ENCODE peak calls at places on chromosomes 7 and 10, in six cellular contexts. X, H, Z, F, O and S are unnamed samples.

GRCh38 chr7:32958046-32959025 is 1.1 kb downstream of the FKBP9 start:
- DNase-seq in X (peak), H (peak), Z (no peak), F (no peak), O (peak), S (no peak)

GRCh38 chr7:22121702-22122474 is 176.2 kb upstream of the CDCA7L start:
- DNase-seq in X (peak), H (peak), Z (no peak), F (no peak), O (no peak), S (no peak)

GRCh38 chr10:92848037-92848440 is 281 bp upstream of the EXOC6 start:
- DNase-seq in X (no peak), H (no peak), Z (no peak), F (no peak), O (no peak), S (no peak)

GRCh38 chr10:96570983-96571964 is 15.5 kb downstream of the TM9SF3 start:
- DNase-seq in X (no peak), H (no peak), Z (no peak), F (no peak), O (no peak), S (no peak)

GRCh38 chr10:28788252-28788651 is 110.9 kb downstream of the BAMBI start:
- DNase-seq in X (no peak), H (no peak), Z (peak), F (no peak), O (no peak), S (no peak)

GRCh38 chr10:69662901-69663300 is 32.9 kb downstream of the FAM241B start:
- DNase-seq in X (no peak), H (no peak), Z (no peak), F (no peak), O (no peak), S (no peak)

GRCh38 chr7:95180-95862 is 97.0 kb upstream of the FAM20C start:
- DNase-seq in X (no peak), H (peak), Z (no peak), F (no peak), O (peak), S (no peak)

GRCh38 chr10:113557389-113558321 is 4.8 kb downstream of the HABP2 start:
- DNase-seq in X (peak), H (peak), Z (no peak), F (peak), O (no peak), S (no peak)

GRCh38 chr10:65618125-65618524 is 1307.7 kb upstream of the LRRTM3 start:
- DNase-seq in X (no peak), H (no peak), Z (no peak), F (no peak), O (peak), S (no peak)

GRCh38 chr7:107044347-107045194 is at the start of gene PRKAR2B:
- DNase-seq in X (peak), H (peak), Z (peak), F (peak), O (peak), S (peak)

GRCh38 chr10:42623929-42624328 is 14.4 kb downstream of the ZNF33B start:
- DNase-seq in X (no peak), H (no peak), Z (no peak), F (no peak), O (no peak), S (no peak)

GRCh38 chr7:71867626-71868025 is 544.5 kb downstream of the CALN1 start:
- DNase-seq in X (no peak), H (no peak), Z (no peak), F (no peak), O (no peak), S (no peak)

GRCh38 chr7:4854916-4855315 is 6.9 kb downstream of the PAPOLB start:
- DNase-seq in X (no peak), H (no peak), Z (no peak), F (no peak), O (no peak), S (no peak)

GRCh38 chr7:142961595-142961972 is 579 bp downstream of the KEL start:
- DNase-seq in X (no peak), H (no peak), Z (no peak), F (no peak), O (no peak), S (no peak)

GRCh38 chr7:87474533-87475358 is 734 bp downstream of the ABCB4 start:
- DNase-seq in X (peak), H (peak), Z (peak), F (peak), O (peak), S (no peak)